ENCODE peak calls at places on chromosomes 5 and 9, in five cellular contexts. One of them, this sample, is unnamed.

GRCh38 chr5:119315516-119315949 is 40.3 kb upstream of the TNFAIP8 start:
- DNase-seq in NCI-H2029 treated with DMSO at 0.1 percent for 48 hours: no peak
- DNase-seq in T-helper 2 cell: peak
- DNase-seq in ovary: no peak
- DNase-seq in SJSA1: peak
- DNase-seq in this sample: peak

GRCh38 chr9:131423171-131423581 is 29.3 kb downstream of the PRRC2B start:
- DNase-seq in NCI-H2029 treated with DMSO at 0.1 percent for 48 hours: peak
- DNase-seq in T-helper 2 cell: no peak
- DNase-seq in ovary: peak
- DNase-seq in SJSA1: no peak
- DNase-seq in this sample: no peak

GRCh38 chr9:76516350-76516749 is 57.4 kb downstream of the GCNT1 start:
- DNase-seq in NCI-H2029 treated with DMSO at 0.1 percent for 48 hours: peak
- DNase-seq in T-helper 2 cell: no peak
- DNase-seq in ovary: no peak
- DNase-seq in SJSA1: no peak
- DNase-seq in this sample: peak

GRCh38 chr5:147558826-147559225 is 49.0 kb upstream of the DPYSL3 start:
- DNase-seq in NCI-H2029 treated with DMSO at 0.1 percent for 48 hours: peak
- DNase-seq in T-helper 2 cell: no peak
- DNase-seq in ovary: peak
- DNase-seq in SJSA1: peak
- DNase-seq in this sample: peak

GRCh38 chr5:38724301-38725030 is 121.3 kb upstream of the OSMR start:
- DNase-seq in NCI-H2029 treated with DMSO at 0.1 percent for 48 hours: no peak
- DNase-seq in T-helper 2 cell: no peak
- DNase-seq in ovary: no peak
- DNase-seq in SJSA1: peak
- DNase-seq in this sample: no peak

GRCh38 chr5:161846731-161847130 is 1.2 kb upstream of the GABRA1 start:
- DNase-seq in NCI-H2029 treated with DMSO at 0.1 percent for 48 hours: no peak
- DNase-seq in T-helper 2 cell: no peak
- DNase-seq in ovary: no peak
- DNase-seq in SJSA1: no peak
- DNase-seq in this sample: no peak

GRCh38 chr5:45774528-45774927 is 78.3 kb upstream of the HCN1 start:
- DNase-seq in NCI-H2029 treated with DMSO at 0.1 percent for 48 hours: no peak
- DNase-seq in T-helper 2 cell: no peak
- DNase-seq in ovary: no peak
- DNase-seq in SJSA1: no peak
- DNase-seq in this sample: no peak

GRCh38 chr9:135152608-135153337 is 65.3 kb downstream of the OLFM1 start:
- DNase-seq in NCI-H2029 treated with DMSO at 0.1 percent for 48 hours: no peak
- DNase-seq in T-helper 2 cell: no peak
- DNase-seq in ovary: no peak
- DNase-seq in SJSA1: peak
- DNase-seq in this sample: no peak

GRCh38 chr9:21326526-21327139 is 8.6 kb downstream of the KLHL9 start:
- DNase-seq in NCI-H2029 treated with DMSO at 0.1 percent for 48 hours: peak
- DNase-seq in T-helper 2 cell: no peak
- DNase-seq in ovary: no peak
- DNase-seq in SJSA1: peak
- DNase-seq in this sample: peak

GRCh38 chr5:4653475-4653874 is 486.7 kb upstream of the ADAMTS16 start:
- DNase-seq in NCI-H2029 treated with DMSO at 0.1 percent for 48 hours: no peak
- DNase-seq in T-helper 2 cell: no peak
- DNase-seq in ovary: no peak
- DNase-seq in SJSA1: no peak
- DNase-seq in this sample: no peak